ENCODE peak calls at places on chromosomes 5 and 9, in ten cellular contexts. One of them, this sample, is unnamed.

GRCh38 chr9:94861589-94862241 is 135.2 kb downstream of the AOPEP start:
- DNase-seq in HFF-Myc: no peak
- DNase-seq in lung: no peak
- DNase-seq in GM12864: no peak
- DNase-seq in SK-N-SH: no peak
- DNase-seq in HCT116: no peak
- DNase-seq in Caco-2: no peak
- DNase-seq in cardiac fibroblast: peak
- DNase-seq in right atrium auricular region: no peak
- DNase-seq in astrocyte of the spinal cord: no peak
- DNase-seq in this sample: peak

GRCh38 chr9:32571969-32572899 is 725 bp downstream of the NDUFB6 start:
- DNase-seq in HFF-Myc: peak
- DNase-seq in Caco-2: peak
- DNase-seq in lung: peak
- DNase-seq in right atrium auricular region: no peak
- DNase-seq in HCT116: peak
- DNase-seq in cardiac fibroblast: peak
- DNase-seq in SK-N-SH: peak
- DNase-seq in astrocyte of the spinal cord: peak
- DNase-seq in GM12864: peak
- DNase-seq in this sample: no peak

GRCh38 chr5:144390133-144390532 is 219.5 kb downstream of the KCTD16 start:
- DNase-seq in HFF-Myc: no peak
- DNase-seq in SK-N-SH: peak
- DNase-seq in astrocyte of the spinal cord: peak
- DNase-seq in right atrium auricular region: no peak
- DNase-seq in GM12864: no peak
- DNase-seq in HCT116: no peak
- DNase-seq in lung: no peak
- DNase-seq in Caco-2: peak
- DNase-seq in cardiac fibroblast: peak
- DNase-seq in this sample: no peak

GRCh38 chr5:111432828-111433536 is 79.4 kb downstream of the STARD4 start:
- DNase-seq in Caco-2: no peak
- DNase-seq in SK-N-SH: no peak
- DNase-seq in right atrium auricular region: no peak
- DNase-seq in HFF-Myc: no peak
- DNase-seq in lung: no peak
- DNase-seq in HCT116: no peak
- DNase-seq in cardiac fibroblast: peak
- DNase-seq in astrocyte of the spinal cord: no peak
- DNase-seq in GM12864: no peak
- DNase-seq in this sample: peak

GRCh38 chr9:127587966-127588365 is 24.1 kb upstream of the STXBP1 start:
- DNase-seq in GM12864: no peak
- DNase-seq in cardiac fibroblast: no peak
- DNase-seq in Caco-2: no peak
- DNase-seq in HFF-Myc: no peak
- DNase-seq in HCT116: no peak
- DNase-seq in right atrium auricular region: no peak
- DNase-seq in SK-N-SH: no peak
- DNase-seq in lung: no peak
- DNase-seq in astrocyte of the spinal cord: no peak
- DNase-seq in this sample: no peak

GRCh38 chr9:78130004-78130403 is 98.4 kb upstream of the GNAQ start:
- DNase-seq in HCT116: peak
- DNase-seq in Caco-2: peak
- DNase-seq in HFF-Myc: no peak
- DNase-seq in cardiac fibroblast: peak
- DNase-seq in lung: no peak
- DNase-seq in GM12864: no peak
- DNase-seq in right atrium auricular region: no peak
- DNase-seq in astrocyte of the spinal cord: peak
- DNase-seq in SK-N-SH: peak
- DNase-seq in this sample: peak

GRCh38 chr5:134177197-134178171 is 734 bp upstream of the SKP1 start:
- DNase-seq in Caco-2: peak
- DNase-seq in HFF-Myc: peak
- DNase-seq in SK-N-SH: peak
- DNase-seq in GM12864: peak
- DNase-seq in HCT116: peak
- DNase-seq in cardiac fibroblast: peak
- DNase-seq in lung: peak
- DNase-seq in astrocyte of the spinal cord: peak
- DNase-seq in right atrium auricular region: peak
- DNase-seq in this sample: peak

GRCh38 chr5:420632-421286 is 22.2 kb upstream of the EXOC3 start:
- DNase-seq in HCT116: no peak
- DNase-seq in lung: no peak
- DNase-seq in astrocyte of the spinal cord: no peak
- DNase-seq in cardiac fibroblast: no peak
- DNase-seq in SK-N-SH: no peak
- DNase-seq in HFF-Myc: no peak
- DNase-seq in Caco-2: no peak
- DNase-seq in right atrium auricular region: no peak
- DNase-seq in GM12864: no peak
- DNase-seq in this sample: no peak

GRCh38 chr5:51468196-51468595 is 84.9 kb downstream of the ISL1 start:
- DNase-seq in lung: no peak
- DNase-seq in cardiac fibroblast: peak
- DNase-seq in Caco-2: peak
- DNase-seq in astrocyte of the spinal cord: no peak
- DNase-seq in right atrium auricular region: no peak
- DNase-seq in SK-N-SH: no peak
- DNase-seq in GM12864: no peak
- DNase-seq in HCT116: no peak
- DNase-seq in HFF-Myc: no peak
- DNase-seq in this sample: no peak

GRCh38 chr5:67693956-67694564 is 497.5 kb upstream of the CD180 start:
- DNase-seq in Caco-2: no peak
- DNase-seq in SK-N-SH: no peak
- DNase-seq in GM12864: no peak
- DNase-seq in lung: peak
- DNase-seq in astrocyte of the spinal cord: peak
- DNase-seq in right atrium auricular region: peak
- DNase-seq in HCT116: no peak
- DNase-seq in HFF-Myc: peak
- DNase-seq in cardiac fibroblast: peak
- DNase-seq in this sample: no peak

GRCh38 chr9:16626577-16627130 is 243.8 kb downstream of the BNC2 start:
- DNase-seq in GM12864: no peak
- DNase-seq in Caco-2: no peak
- DNase-seq in astrocyte of the spinal cord: peak
- DNase-seq in HCT116: no peak
- DNase-seq in cardiac fibroblast: peak
- DNase-seq in HFF-Myc: peak
- DNase-seq in lung: no peak
- DNase-seq in SK-N-SH: no peak
- DNase-seq in right atrium auricular region: peak
- DNase-seq in this sample: no peak

GRCh38 chr5:39422036-39422606 is 2.7 kb downstream of the DAB2 start:
- DNase-seq in Caco-2: no peak
- DNase-seq in HCT116: no peak
- DNase-seq in astrocyte of the spinal cord: no peak
- DNase-seq in lung: no peak
- DNase-seq in cardiac fibroblast: no peak
- DNase-seq in SK-N-SH: no peak
- DNase-seq in GM12864: no peak
- DNase-seq in HFF-Myc: no peak
- DNase-seq in right atrium auricular region: no peak
- DNase-seq in this sample: no peak

GRCh38 chr5:39422886-39423285 is 1.9 kb downstream of the DAB2 start:
- DNase-seq in GM12864: no peak
- DNase-seq in SK-N-SH: no peak
- DNase-seq in cardiac fibroblast: no peak
- DNase-seq in HFF-Myc: no peak
- DNase-seq in HCT116: no peak
- DNase-seq in Caco-2: no peak
- DNase-seq in astrocyte of the spinal cord: no peak
- DNase-seq in lung: no peak
- DNase-seq in right atrium auricular region: no peak
- DNase-seq in this sample: no peak

GRCh38 chr5:39419830-39420229 is 5.0 kb downstream of the DAB2 start:
- DNase-seq in lung: no peak
- DNase-seq in Caco-2: no peak
- DNase-seq in astrocyte of the spinal cord: no peak
- DNase-seq in SK-N-SH: no peak
- DNase-seq in GM12864: no peak
- DNase-seq in HFF-Myc: no peak
- DNase-seq in right atrium auricular region: no peak
- DNase-seq in HCT116: no peak
- DNase-seq in cardiac fibroblast: no peak
- DNase-seq in this sample: no peak

GRCh38 chr5:39417979-39418378 is 6.8 kb downstream of the DAB2 start:
- DNase-seq in SK-N-SH: no peak
- DNase-seq in Caco-2: no peak
- DNase-seq in right atrium auricular region: no peak
- DNase-seq in lung: no peak
- DNase-seq in HCT116: no peak
- DNase-seq in GM12864: no peak
- DNase-seq in astrocyte of the spinal cord: no peak
- DNase-seq in cardiac fibroblast: no peak
- DNase-seq in HFF-Myc: no peak
- DNase-seq in this sample: no peak

DNA sequence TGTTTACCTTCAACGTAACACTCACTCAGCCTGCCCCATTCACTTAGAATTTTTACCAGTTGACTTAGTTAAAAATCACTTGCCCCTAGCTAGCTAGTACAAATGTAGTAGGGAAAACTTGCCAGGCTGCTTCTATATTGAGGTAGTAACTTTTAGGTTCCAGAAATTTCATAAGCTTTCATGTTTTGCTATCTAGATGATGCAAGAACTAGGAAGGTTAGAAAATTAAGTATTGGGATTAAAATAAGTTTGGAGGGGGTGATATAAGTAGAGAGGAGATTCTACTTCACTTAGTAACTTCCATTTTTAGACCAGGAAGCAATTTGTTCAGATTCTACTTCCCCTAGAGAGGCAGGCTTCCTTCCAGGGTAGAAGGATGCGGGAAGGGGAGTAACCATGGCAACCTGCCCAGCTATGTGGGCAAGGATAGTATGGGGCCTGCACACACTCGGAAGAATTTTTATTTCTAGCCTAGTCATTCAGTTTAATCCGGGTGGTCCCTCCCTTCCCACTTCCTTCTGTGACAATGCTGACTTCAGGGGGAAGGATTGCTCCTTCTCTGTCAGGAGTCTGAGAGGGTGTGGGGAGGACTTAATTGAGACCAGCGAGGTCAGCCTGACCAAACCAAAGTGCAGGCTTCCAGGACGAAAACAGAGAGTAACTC is 4.2 kb downstream of the DAB2 start:
- DNase-seq in lung: peak
- DNase-seq in HCT116: no peak
- DNase-seq in GM12864: no peak
- DNase-seq in right atrium auricular region: peak
- DNase-seq in Caco-2: no peak
- DNase-seq in cardiac fibroblast: peak
- DNase-seq in HFF-Myc: peak
- DNase-seq in SK-N-SH: no peak
- DNase-seq in astrocyte of the spinal cord: peak
- DNase-seq in this sample: peak
- H3K4me3 ChIP-seq in lung: no peak
- H3K4me3 ChIP-seq in HCT116: no peak
- H3K4me3 ChIP-seq in GM12864: no peak
- H3K4me3 ChIP-seq in right atrium auricular region: no peak
- H3K4me3 ChIP-seq in Caco-2: no peak
- H3K4me3 ChIP-seq in cardiac fibroblast: peak
- H3K4me3 ChIP-seq in HFF-Myc: peak
- H3K4me3 ChIP-seq in SK-N-SH: no peak
- H3K4me3 ChIP-seq in astrocyte of the spinal cord: no peak
- H3K4me3 ChIP-seq in this sample: peak

DNA sequence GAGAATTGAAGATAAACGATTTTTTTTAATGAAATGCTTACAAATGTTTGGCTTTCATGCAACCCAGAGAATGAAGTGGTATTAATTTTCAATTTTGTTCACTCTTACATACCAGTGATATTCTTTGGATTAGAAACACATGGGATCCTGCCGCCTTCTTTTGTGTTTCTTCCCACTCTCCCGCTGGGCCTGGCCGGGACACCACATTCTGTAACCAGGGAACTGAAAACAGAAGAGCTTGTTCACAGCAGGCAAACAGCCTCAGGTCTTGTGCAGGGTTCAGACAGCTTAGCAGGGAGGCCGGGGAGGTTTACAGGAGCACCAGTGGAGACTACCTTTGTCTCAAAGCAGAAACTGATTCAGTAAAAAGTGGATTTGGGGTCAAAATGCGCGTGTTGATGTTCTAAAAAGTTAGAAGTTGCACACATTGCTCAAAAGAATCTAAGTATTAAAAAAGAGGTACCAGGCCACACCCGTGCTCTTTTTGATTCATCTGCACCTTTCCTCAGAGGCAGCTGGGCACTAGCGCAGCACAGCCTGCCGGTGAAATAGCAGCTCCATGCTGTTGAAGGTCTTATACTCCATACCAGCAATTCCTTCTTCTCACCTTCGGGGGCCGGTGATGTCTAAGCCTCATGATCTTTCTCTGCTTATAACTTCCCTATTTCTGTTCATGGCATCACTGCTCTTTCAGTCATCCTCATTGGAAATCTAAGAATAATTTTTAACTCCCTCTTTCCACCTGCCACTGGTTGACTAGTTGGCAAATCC is 67.1 kb downstream of the GRAMD2B start:
- DNase-seq in cardiac fibroblast: no peak
- DNase-seq in astrocyte of the spinal cord: peak
- DNase-seq in HCT116: no peak
- DNase-seq in lung: no peak
- DNase-seq in HFF-Myc: peak
- DNase-seq in right atrium auricular region: no peak
- DNase-seq in Caco-2: no peak
- DNase-seq in GM12864: no peak
- DNase-seq in SK-N-SH: no peak
- DNase-seq in this sample: no peak
- TF ChIP-seq CTCF in cardiac fibroblast: no peak
- TF ChIP-seq CTCF in astrocyte of the spinal cord: peak
- TF ChIP-seq CTCF in HCT116: peak
- TF ChIP-seq CTCF in lung: no peak
- TF ChIP-seq CTCF in HFF-Myc: peak
- TF ChIP-seq CTCF in right atrium auricular region: no peak
- TF ChIP-seq CTCF in Caco-2: peak
- TF ChIP-seq CTCF in GM12864: no peak
- TF ChIP-seq CTCF in SK-N-SH: no peak
- TF ChIP-seq CTCF in this sample: peak

GRCh38 chr5:1537166-1538154 is 13.7 kb upstream of the LPCAT1 start:
- DNase-seq in HCT116: no peak
- DNase-seq in right atrium auricular region: peak
- DNase-seq in GM12864: no peak
- DNase-seq in lung: peak
- DNase-seq in SK-N-SH: no peak
- DNase-seq in cardiac fibroblast: no peak
- DNase-seq in HFF-Myc: no peak
- DNase-seq in Caco-2: no peak
- DNase-seq in astrocyte of the spinal cord: no peak
- DNase-seq in this sample: no peak
- H3K4me3 ChIP-seq in HCT116: no peak
- H3K4me3 ChIP-seq in right atrium auricular region: no peak
- H3K4me3 ChIP-seq in GM12864: no peak
- H3K4me3 ChIP-seq in lung: no peak
- H3K4me3 ChIP-seq in SK-N-SH: peak
- H3K4me3 ChIP-seq in cardiac fibroblast: no peak
- H3K4me3 ChIP-seq in HFF-Myc: no peak
- H3K4me3 ChIP-seq in Caco-2: no peak
- H3K4me3 ChIP-seq in astrocyte of the spinal cord: no peak
- H3K4me3 ChIP-seq in this sample: no peak

GRCh38 chr5:160906077-160906476 is 54.1 kb upstream of the ATP10B start:
- DNase-seq in HCT116: no peak
- DNase-seq in SK-N-SH: no peak
- DNase-seq in cardiac fibroblast: no peak
- DNase-seq in astrocyte of the spinal cord: no peak
- DNase-seq in GM12864: no peak
- DNase-seq in Caco-2: no peak
- DNase-seq in right atrium auricular region: no peak
- DNase-seq in HFF-Myc: no peak
- DNase-seq in lung: no peak
- DNase-seq in this sample: no peak
- TF ChIP-seq CTCF in HCT116: no peak
- TF ChIP-seq CTCF in SK-N-SH: no peak
- TF ChIP-seq CTCF in cardiac fibroblast: no peak
- TF ChIP-seq CTCF in astrocyte of the spinal cord: no peak
- TF ChIP-seq CTCF in GM12864: no peak
- TF ChIP-seq CTCF in Caco-2: no peak
- TF ChIP-seq CTCF in right atrium auricular region: no peak
- TF ChIP-seq CTCF in HFF-Myc: no peak
- TF ChIP-seq CTCF in lung: no peak
- TF ChIP-seq CTCF in this sample: no peak

This sample was measured in AG09309.